ENCODE peak calls at places on chromosomes 12 and 14, in four cellular contexts. Q is thyroid gland, D is SK-N-SH, H is uterus. V is an unnamed sample.

GRCh38 chr12:92261071-92261470 is 115.4 kb upstream of the BTG1 start:
- DNase-seq in Q (no peak), D (no peak), H (no peak), V (no peak)

GRCh38 chr14:55913324-55914035 is 204.7 kb upstream of the PELI2 start:
- DNase-seq in Q (peak; percentile 3), D (no peak), H (no peak), V (no peak)

GRCh38 chr14:20295067-20295466 is 10.7 kb downstream of the TTC5 start:
- DNase-seq in Q (no peak), D (no peak), H (no peak), V (no peak)

GRCh38 chr12:54052745-54053624 is 650 bp upstream of the HOXC4 start:
- DNase-seq in Q (no peak), D (peak; percentile 84), H (no peak), V (no peak)

GRCh38 chr12:122459211-122459610 is 36.7 kb upstream of the CLIP1 start:
- DNase-seq in Q (peak; percentile 94), D (no peak), H (no peak), V (no peak)

GRCh38 chr12:89906824-89907223 is 198.2 kb upstream of the ATP2B1 start:
- DNase-seq in Q (no peak), D (peak; percentile 38), H (no peak), V (no peak)

GRCh38 chr14:77376380-77376770 is 519 bp downstream of the TMED8 start:
- DNase-seq in Q (peak; percentile 22), D (peak; percentile 69), H (peak; percentile 21), V (no peak)

GRCh38 chr12:130044991-130045621 is 117.2 kb upstream of the FZD10 start:
- DNase-seq in Q (no peak), D (no peak), H (no peak), V (no peak)

GRCh38 chr14:46571970-46572369 is 79.6 kb downstream of the RPL10L start:
- DNase-seq in Q (no peak), D (no peak), H (no peak), V (no peak)

GRCh38 chr14:103143535-103143934 is 20.3 kb downstream of the TNFAIP2 start:
- DNase-seq in Q (no peak), D (no peak), H (no peak), V (no peak)

GRCh38 chr12:23559268-23559753 is 390.2 kb downstream of the SOX5 start:
- DNase-seq in Q (no peak), D (no peak), H (no peak), V (no peak)

GRCh38 chr12:11166300-11166699 is 4.7 kb upstream of the SMIM10L1 start:
- DNase-seq in Q (no peak), D (no peak), H (no peak), V (no peak)

GRCh38 chr12:12022306-12022931 is 48.3 kb upstream of the BCL2L14 start:
- DNase-seq in Q (no peak), D (no peak), H (no peak), V (no peak)

GRCh38 chr14:58598028-58598850 is 39.5 kb upstream of the DACT1 start:
- DNase-seq in Q (no peak), D (no peak), H (no peak), V (no peak)

GRCh38 chr12:42124764-42125371 is 19.8 kb downstream of the GXYLT1 start:
- DNase-seq in Q (no peak), D (no peak), H (no peak), V (no peak)

GRCh38 chr14:92967346-92967926 is 44.5 kb downstream of the CHGA start:
- DNase-seq in Q (no peak), D (no peak), H (no peak), V (no peak)

DNA sequence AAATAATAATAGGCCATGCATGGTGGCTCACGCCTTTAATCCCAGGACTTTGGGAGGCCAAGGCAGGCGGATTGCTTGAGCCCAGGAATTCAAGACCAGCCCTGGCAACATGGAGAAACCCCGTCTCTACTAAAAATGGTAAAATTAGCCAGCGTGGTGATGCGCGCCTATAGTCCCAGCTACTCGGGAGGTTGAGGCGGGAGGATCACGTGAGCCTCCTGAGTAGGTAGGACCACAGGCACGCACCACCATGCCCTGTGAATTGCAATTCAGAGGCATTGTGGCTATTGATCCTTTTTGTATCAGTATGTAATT is 2.3 kb downstream of the ARHGDIB start:
- DNase-seq in Q (no peak), D (no peak), H (no peak), V (no peak)
- H3K4me3 ChIP-seq in Q (no peak overlapping the region), D (no peak overlapping the region), H (no peak overlapping the region), V (peak overlapping the region; percentile 50)

GRCh38 chr12:121230538-121230907 is 20.6 kb downstream of the P2RX4 start:
- DNase-seq in Q (no peak), D (no peak), H (no peak), V (no peak)
- TF ChIP-seq CTCF in Q (no peak), D (no peak), H (no peak), V (no peak)

GRCh38 chr14:74571901-74572828 is 39.9 kb downstream of the LTBP2 start:
- DNase-seq in Q (peak; percentile 78), D (no peak), H (peak; percentile 55), V (no peak)
- H3K4me1 ChIP-seq in Q (peaks cover 80% of the 10 kb centered on the region), D (peaks cover 52% of the 10 kb centered on the region), H (no peaks in the 10 kb centered on the region), V (peaks cover 83% of the 10 kb centered on the region)

GRCh38 chr12:66065146-66065545 is 65.4 kb downstream of the LLPH start:
- DNase-seq in Q (no peak), D (no peak), H (no peak), V (no peak)
- H3K4me3 ChIP-seq in Q (no peak overlapping the region), D (peak overlapping the region; percentile 21), H (no peak overlapping the region), V (no peak overlapping the region)

DNA sequence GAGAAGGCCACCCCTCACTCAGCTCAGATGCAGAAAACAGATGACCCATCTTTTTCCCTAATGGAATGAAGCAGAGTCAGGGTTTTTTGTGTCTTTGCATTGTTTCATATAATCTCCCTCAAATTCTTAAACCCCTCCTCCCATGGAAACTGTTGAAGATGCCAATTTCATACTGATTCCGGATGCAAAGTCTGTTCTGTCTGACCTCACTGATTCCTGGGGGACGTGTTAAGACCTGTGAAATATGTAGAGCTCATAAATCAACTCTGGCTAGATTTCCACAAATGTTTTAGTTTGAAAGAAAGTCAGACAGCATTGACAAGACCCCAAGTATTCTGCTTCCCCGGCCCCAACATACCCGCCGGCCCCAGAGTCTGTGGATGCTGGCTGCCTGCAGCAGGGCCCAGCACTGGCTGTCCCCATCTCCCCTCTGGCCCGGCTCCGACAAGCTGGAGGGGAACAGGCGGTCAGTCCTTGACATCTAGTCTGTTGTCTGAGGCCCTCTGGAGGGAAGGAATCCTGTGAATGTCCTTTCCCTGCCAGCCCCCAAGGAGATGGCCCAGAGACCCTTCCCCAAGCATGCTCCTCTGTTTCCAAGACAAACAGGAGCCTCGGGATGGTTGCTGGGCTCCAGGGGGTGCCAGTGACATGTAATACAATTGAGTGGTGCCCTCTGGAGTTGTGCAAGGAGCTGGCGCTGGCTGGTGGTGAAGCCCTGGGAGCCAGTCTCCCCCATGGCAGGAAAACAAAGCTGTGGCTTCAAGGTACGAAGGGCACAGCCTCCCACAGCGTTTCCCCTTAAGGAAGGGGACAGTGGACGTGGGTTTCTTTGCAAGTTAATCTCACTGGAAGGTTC is 22.4 kb downstream of the FBLN5 start:
- DNase-seq in Q (no peak), D (no peak), H (no peak), V (no peak)
- TF ChIP-seq CTCF in Q (no peak), D (no peak), H (no peak), V (no peak)

GRCh38 chr12:56720696-56721615 is 4.1 kb downstream of the NACA start:
- DNase-seq in Q (no peak), D (no peak), H (no peak), V (no peak)
- H3K4me1 ChIP-seq in Q (peaks cover 58% of the 10 kb centered on the region), D (peaks cover 30% of the 10 kb centered on the region), H (peaks cover 31% of the 10 kb centered on the region), V (peaks cover 54% of the 10 kb centered on the region)

DNA sequence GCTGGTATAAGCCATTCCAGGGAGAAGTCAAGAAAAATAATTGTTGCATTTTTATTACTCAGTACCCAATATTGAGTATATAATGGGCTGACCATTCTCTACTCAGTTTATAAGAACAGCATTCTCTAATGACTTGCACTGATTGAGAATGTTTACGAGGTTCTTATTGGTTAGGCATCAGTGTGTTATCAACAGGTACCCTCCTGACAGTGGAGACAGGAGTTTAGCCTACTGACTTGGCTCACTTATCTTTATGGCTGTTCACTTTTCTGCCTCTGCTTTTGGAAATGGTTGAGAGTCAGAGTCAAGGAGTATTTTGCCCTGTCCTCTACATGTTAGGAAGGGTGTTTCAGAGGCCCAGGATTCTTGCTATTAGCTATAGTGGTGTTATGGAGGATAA is 228.0 kb upstream of the RGS6 start:
- DNase-seq in Q (no peak), D (no peak), H (no peak), V (no peak)
- H3K4me3 ChIP-seq in Q (no peak overlapping the region), D (no peak overlapping the region), H (no peak overlapping the region), V (no peak overlapping the region)